ENCODE peak calls at places on chromosomes 4 and X, in four cellular contexts. D is cardiac fibroblast, J is testis, G is AG09309. C is an unnamed sample.
A peak's percentile ranks its signal among the peaks of the same experiment; 100 is the strongest.

GRCh38 chrX:11419102-11419501 is 125.9 kb downstream of the AMELX start:
- DNase-seq in D (no peak), G (no peak), J (no peak), C (no peak)

GRCh38 chr4:6750302-6751221 is 32.0 kb upstream of the KIAA0232 start:
- DNase-seq in G (no peak), J (no peak), D (no peak), C (no peak)

GRCh38 chr4:11471613-11472012 is 42.9 kb upstream of the HS3ST1 start:
- DNase-seq in J (no peak), D (peak; percentile 29), G (no peak), C (no peak)

GRCh38 chrX:130020661-130021324 is 38.4 kb downstream of the BCORL1 start:
- DNase-seq in J (no peak), G (no peak), D (no peak), C (no peak)

GRCh38 chr4:173794662-173795061 is 264.6 kb upstream of the HAND2 start:
- DNase-seq in G (no peak), D (peak; percentile 38), J (no peak), C (no peak)

GRCh38 chrX:104668550-104668949 is 102.6 kb downstream of the IL1RAPL2 start:
- DNase-seq in J (peak; percentile 20), D (peak; percentile 7), G (no peak), C (peak; percentile 49)

GRCh38 chrX:149818652-149819051 is 36.9 kb downstream of the MAGEA9 start:
- DNase-seq in D (no peak), J (no peak), G (no peak), C (no peak)

GRCh38 chrX:103664363-103664762 is 22.1 kb downstream of the MORF4L2 start:
- DNase-seq in G (no peak), J (no peak), D (no peak), C (no peak)

GRCh38 chr4:6126971-6127745 is 73.2 kb downstream of the JAKMIP1 start:
- DNase-seq in J (no peak), G (no peak), D (no peak), C (no peak)

GRCh38 chr4:108851346-108851745 is 88.5 kb upstream of the ETNPPL start:
- DNase-seq in G (peak; percentile 61), D (no peak), J (no peak), C (peak; percentile 28)

GRCh38 chrX:30039768-30040167 is 175.6 kb upstream of the MAGEB2 start:
- DNase-seq in J (no peak), D (peak; percentile 45), G (no peak), C (no peak)

GRCh38 chrX:26032141-26032917 is 105.8 kb upstream of the MAGEB18 start:
- DNase-seq in G (no peak), J (no peak), D (peak; percentile 32), C (peak; percentile 3)

GRCh38 chr4:34733185-34733916 is 1511.0 kb downstream of the ARAP2 start:
- DNase-seq in J (no peak), G (no peak), D (no peak), C (peak; percentile 12)

GRCh38 chr4:144787365-144788263 is 141.7 kb downstream of the HHIP start:
- DNase-seq in G (peak; percentile 11), J (no peak), D (peak; percentile 72), C (peak; percentile 32)
- TF ChIP-seq CTCF in G (peak; percentile 56), J (peak; percentile 58), D (peak; percentile 57), C (peak; percentile 49)

GRCh38 chrX:19121898-19122640 is at the start of gene ADGRG2:
- DNase-seq in J (peak; percentile 13), G (peak; percentile 2), D (peak; percentile 19), C (no peak)
- H3K4me3 ChIP-seq in J (no peak within 1 kb of the TSS), G (peak within 1 kb of the TSS; percentile 10), D (peak within 1 kb of the TSS; percentile 33), C (peak within 1 kb of the TSS; percentile 34)

GRCh38 chr4:180953572-180953971 is 1289.6 kb upstream of the TENM3 start:
- DNase-seq in J (no peak), D (no peak), G (no peak), C (no peak)
- TF ChIP-seq CTCF in J (no peak), D (no peak), G (peak; percentile 28), C (peak; percentile 30)

DNA sequence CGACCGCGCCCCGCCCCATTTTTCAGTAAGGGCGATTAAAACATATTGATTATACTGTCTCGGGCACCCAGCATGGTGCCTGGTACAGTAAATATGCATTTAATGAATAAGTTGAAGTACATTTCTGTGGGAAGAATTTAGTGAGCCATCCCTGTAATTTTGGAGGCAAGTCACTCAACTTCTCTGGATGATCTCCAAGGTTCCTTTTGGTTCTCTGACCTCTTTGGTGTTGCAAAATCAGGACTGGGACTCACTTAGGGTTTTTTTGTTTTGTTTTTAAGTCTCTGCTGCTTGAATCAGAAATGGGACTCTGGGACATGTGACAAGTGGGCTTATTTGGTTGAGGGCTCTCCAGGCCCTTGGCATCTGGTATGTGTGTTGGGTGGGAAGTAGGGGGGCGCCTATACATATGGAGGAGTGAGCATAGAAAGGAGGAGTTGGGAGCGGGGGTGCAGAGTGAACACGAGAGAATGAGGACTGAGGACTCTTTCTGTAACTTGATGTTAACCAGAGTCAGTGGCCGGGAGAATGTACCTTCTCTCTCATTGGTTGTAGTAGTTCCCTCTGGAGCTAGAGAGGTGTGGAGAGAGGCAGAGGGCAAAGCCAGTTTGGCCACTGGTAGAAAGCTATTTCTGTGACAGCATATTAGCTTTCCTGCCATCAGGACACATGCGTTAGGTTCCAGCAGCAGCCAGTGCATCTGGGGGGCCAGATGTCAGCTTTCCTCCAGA is 1.9 kb downstream of the ARHGAP10 start:
- DNase-seq in D (peak; percentile 76), J (peak; percentile 66), G (no peak), C (no peak)
- H3K4me3 ChIP-seq in D (peak overlapping the region; percentile 92), J (peak overlapping the region; percentile 85), G (peak overlapping the region; percentile 92), C (peak overlapping the region; percentile 81)

GRCh38 chr4:149175549-149175948 is 640.1 kb downstream of the IQCM start:
- DNase-seq in D (no peak), G (no peak), J (no peak), C (no peak)
- TF ChIP-seq CTCF in D (no peak), G (no peak), J (no peak), C (no peak)

DNA sequence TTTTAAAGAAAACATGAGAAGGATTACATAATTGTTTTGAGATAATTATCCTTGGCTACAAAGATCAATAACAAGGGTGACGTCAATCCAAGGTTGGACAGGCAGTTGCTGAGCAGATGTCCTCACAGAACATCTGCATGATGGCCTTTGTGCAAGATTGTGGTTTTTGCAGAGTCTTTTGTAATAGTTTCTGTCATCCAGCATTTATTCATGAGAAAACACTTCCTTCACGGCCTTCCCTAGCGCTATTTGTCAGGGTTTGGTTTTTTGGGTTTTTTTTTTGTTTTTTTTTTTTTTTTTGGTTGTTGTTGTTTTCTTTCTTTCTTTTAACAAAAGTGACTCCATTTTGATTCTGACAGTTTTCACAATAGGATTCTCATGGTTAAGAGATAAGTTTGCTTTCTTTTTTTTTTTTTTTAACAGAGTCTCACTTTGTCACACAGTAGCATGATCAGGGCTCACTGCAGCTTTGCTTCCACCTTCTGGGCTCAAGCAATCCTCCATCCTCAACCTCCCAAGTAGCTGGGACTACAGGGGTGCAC is 31.5 kb upstream of the ELF2 start:
- DNase-seq in D (peak; percentile 97), G (peak; percentile 89), J (no peak), C (no peak)
- H3K4me3 ChIP-seq in D (no peak overlapping the region), G (no peak overlapping the region), J (no peak overlapping the region), C (no peak overlapping the region)

GRCh38 chr4:72077346-72077745 is 45.5 kb downstream of the NPFFR2 start:
- DNase-seq in G (no peak), J (no peak), D (no peak), C (no peak)
- TF ChIP-seq CTCF in G (no peak), J (no peak), D (no peak), C (no peak)

GRCh38 chr4:53507671-53508286 is 83.5 kb downstream of the LNX1 start:
- DNase-seq in D (peak; percentile 98), J (peak; percentile 43), G (peak; percentile 98), C (peak; percentile 95)

GRCh38 chr4:53510316-53510715 is 81.0 kb downstream of the LNX1 start:
- DNase-seq in D (no peak), J (no peak), G (no peak), C (no peak)

GRCh38 chr4:53507058-53507457 is 84.2 kb downstream of the LNX1 start:
- DNase-seq in J (no peak), D (no peak), G (no peak), C (no peak)

GRCh38 chr4:53505947-53506346 is 85.3 kb downstream of the LNX1 start:
- DNase-seq in J (no peak), G (no peak), D (peak; percentile 45), C (no peak)

GRCh38 chr4:53508446-53508845 is 82.8 kb downstream of the LNX1 start:
- DNase-seq in J (no peak), D (peak; percentile 96), G (peak; percentile 75), C (peak; percentile 59)
- H3K4me3 ChIP-seq in J (no peak overlapping the region), D (peak overlapping the region; percentile 45), G (no peak overlapping the region), C (no peak overlapping the region)